ENCODE peak calls at places on chromosomes 1 and 21, in four cellular contexts. One of them, this sample, is unnamed. For H3K4me1, the result is how much of the 10 kb centered on the place peaks cover.

GRCh38 chr1:168842916-168843315 is 113.9 kb upstream of the DPT start:
- DNase-seq in uterus: no peak
- DNase-seq in BE2C: no peak
- DNase-seq in psoas muscle: no peak
- DNase-seq in this sample: no peak

GRCh38 chr1:91071838-91072237 is 50.0 kb upstream of the ZNF644 start:
- DNase-seq in uterus: no peak
- DNase-seq in psoas muscle: no peak
- DNase-seq in BE2C: no peak
- DNase-seq in this sample: no peak

GRCh38 chr1:206909167-206909882 is 12.1 kb downstream of the IL24 start:
- DNase-seq in BE2C: peak
- DNase-seq in psoas muscle: peak
- DNase-seq in uterus: peak
- DNase-seq in this sample: peak

GRCh38 chr1:181356505-181357340 is 126.6 kb upstream of the CACNA1E start:
- DNase-seq in BE2C: no peak
- DNase-seq in uterus: no peak
- DNase-seq in psoas muscle: no peak
- DNase-seq in this sample: no peak

GRCh38 chr1:27571439-27572018 is 32.4 kb downstream of the AHDC1 start:
- DNase-seq in uterus: peak
- DNase-seq in psoas muscle: no peak
- DNase-seq in BE2C: no peak
- DNase-seq in this sample: no peak

GRCh38 chr21:41641510-41641815 is 125.4 kb downstream of the RIPK4 start:
- DNase-seq in psoas muscle: no peak
- DNase-seq in BE2C: no peak
- DNase-seq in uterus: no peak
- DNase-seq in this sample: peak

GRCh38 chr1:147264158-147264768 is 21.8 kb downstream of the CHD1L start:
- DNase-seq in psoas muscle: no peak
- DNase-seq in uterus: no peak
- DNase-seq in BE2C: no peak
- DNase-seq in this sample: no peak

GRCh38 chr1:216691710-216692109 is 31.5 kb downstream of the ESRRG start:
- DNase-seq in uterus: no peak
- DNase-seq in BE2C: no peak
- DNase-seq in psoas muscle: no peak
- DNase-seq in this sample: no peak

GRCh38 chr1:40738831-40739230 is 44.8 kb upstream of the KCNQ4 start:
- DNase-seq in BE2C: no peak
- DNase-seq in uterus: no peak
- DNase-seq in psoas muscle: no peak
- DNase-seq in this sample: no peak

GRCh38 chr1:227654431-227654830 is 80.7 kb downstream of the JMJD4 start:
- DNase-seq in uterus: no peak
- DNase-seq in psoas muscle: no peak
- DNase-seq in BE2C: no peak
- DNase-seq in this sample: no peak

GRCh38 chr1:119651133-119651532 is 3.1 kb upstream of the ZNF697 start:
- DNase-seq in uterus: no peak
- DNase-seq in psoas muscle: no peak
- DNase-seq in BE2C: no peak
- DNase-seq in this sample: no peak

GRCh38 chr1:36160949-36161485 is 5.1 kb downstream of the MAP7D1 start:
- DNase-seq in BE2C: no peak
- DNase-seq in uterus: peak
- DNase-seq in psoas muscle: peak
- DNase-seq in this sample: peak

GRCh38 chr21:41659791-41660560 is 106.9 kb downstream of the RIPK4 start:
- DNase-seq in uterus: no peak
- DNase-seq in BE2C: no peak
- DNase-seq in psoas muscle: peak
- DNase-seq in this sample: no peak

DNA sequence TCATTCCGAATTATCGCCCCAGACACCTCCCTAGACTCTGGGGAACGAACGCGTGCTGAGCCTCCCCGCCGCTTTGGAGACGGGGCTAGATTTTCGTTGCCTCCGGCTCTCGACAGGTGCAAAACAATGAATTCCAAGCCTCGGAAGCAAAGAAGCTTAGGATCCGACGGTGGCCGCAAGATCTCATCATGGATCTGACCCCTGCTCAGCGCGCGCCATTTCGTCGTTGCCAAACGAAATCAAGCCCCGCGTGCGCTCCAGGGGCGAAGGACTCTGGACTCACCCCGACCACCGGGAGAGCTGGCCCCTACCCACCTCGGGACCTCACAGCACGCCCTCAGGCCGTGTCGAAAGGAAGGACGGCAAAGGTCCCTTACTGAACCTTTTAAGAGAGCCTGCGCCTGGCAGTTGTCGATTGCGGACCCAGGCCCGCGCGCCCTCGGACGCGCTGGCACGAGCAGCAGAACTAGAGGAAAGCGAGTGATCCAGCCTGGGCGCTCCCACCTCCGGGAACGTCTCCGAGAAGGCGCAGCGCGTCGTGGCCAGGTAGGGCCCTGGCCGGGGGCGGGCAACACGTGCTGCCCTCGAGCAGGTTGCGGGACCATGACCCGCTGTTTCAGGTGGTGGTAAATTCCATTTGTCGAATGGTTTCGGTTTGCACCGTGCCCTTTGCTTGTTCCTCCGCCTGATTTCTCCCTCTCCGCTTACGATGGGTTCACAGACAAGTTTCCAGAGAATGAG is 1.6 kb upstream of the RUNX3 start:
- DNase-seq in psoas muscle: no peak
- DNase-seq in uterus: no peak
- DNase-seq in BE2C: no peak
- DNase-seq in this sample: no peak
- H3K4me1 ChIP-seq in psoas muscle: under half
- H3K4me1 ChIP-seq in uterus: under half
- H3K4me1 ChIP-seq in BE2C: under half
- H3K4me1 ChIP-seq in this sample: under half

GRCh38 chr1:39130297-39130696 is 74.2 kb upstream of the MACF1 start:
- DNase-seq in BE2C: no peak
- DNase-seq in uterus: no peak
- DNase-seq in psoas muscle: no peak
- DNase-seq in this sample: peak
- H3K4me1 ChIP-seq in BE2C: under half
- H3K4me1 ChIP-seq in uterus: under half
- H3K4me1 ChIP-seq in psoas muscle: half or more
- H3K4me1 ChIP-seq in this sample: under half

DNA sequence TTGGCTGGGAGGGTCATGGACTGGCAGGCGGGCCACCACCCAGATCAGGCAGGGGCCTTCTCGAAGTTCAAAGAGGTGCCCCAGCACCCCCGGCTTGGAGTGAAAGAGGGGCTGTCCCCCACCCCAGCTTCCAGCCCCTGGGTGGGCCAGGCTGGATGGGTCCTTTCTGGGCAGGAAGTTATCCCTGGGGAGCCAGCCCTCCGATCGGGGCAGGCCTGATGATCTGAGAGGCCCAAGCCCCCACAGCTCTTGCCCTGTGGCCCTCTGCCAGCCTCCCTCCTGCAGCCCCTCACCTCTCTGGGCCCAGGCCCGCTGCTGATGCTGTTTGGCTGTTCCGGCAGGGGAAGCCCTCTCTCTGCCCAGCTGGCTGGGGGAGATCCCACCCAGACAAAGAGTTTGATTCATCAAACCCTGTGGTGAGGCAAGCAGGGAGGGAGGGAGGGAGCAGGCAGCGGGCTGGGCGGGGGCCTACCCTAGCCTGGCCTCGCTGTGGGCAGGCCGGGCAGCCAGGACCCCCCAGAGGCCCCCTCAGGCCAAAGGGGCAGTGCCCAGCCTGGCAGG is 2.5 kb downstream of the ARHGEF19 start:
- DNase-seq in BE2C: no peak
- DNase-seq in psoas muscle: no peak
- DNase-seq in uterus: no peak
- DNase-seq in this sample: no peak
- H3K4me1 ChIP-seq in BE2C: under half
- H3K4me1 ChIP-seq in psoas muscle: under half
- H3K4me1 ChIP-seq in uterus: under half
- H3K4me1 ChIP-seq in this sample: under half

GRCh38 chr21:21807598-21807903 is 809.3 kb downstream of the NCAM2 start:
- DNase-seq in psoas muscle: no peak
- DNase-seq in uterus: no peak
- DNase-seq in BE2C: peak
- DNase-seq in this sample: no peak

GRCh38 chr21:21801921-21802320 is 803.7 kb downstream of the NCAM2 start:
- DNase-seq in psoas muscle: no peak
- DNase-seq in uterus: no peak
- DNase-seq in BE2C: no peak
- DNase-seq in this sample: no peak

DNA sequence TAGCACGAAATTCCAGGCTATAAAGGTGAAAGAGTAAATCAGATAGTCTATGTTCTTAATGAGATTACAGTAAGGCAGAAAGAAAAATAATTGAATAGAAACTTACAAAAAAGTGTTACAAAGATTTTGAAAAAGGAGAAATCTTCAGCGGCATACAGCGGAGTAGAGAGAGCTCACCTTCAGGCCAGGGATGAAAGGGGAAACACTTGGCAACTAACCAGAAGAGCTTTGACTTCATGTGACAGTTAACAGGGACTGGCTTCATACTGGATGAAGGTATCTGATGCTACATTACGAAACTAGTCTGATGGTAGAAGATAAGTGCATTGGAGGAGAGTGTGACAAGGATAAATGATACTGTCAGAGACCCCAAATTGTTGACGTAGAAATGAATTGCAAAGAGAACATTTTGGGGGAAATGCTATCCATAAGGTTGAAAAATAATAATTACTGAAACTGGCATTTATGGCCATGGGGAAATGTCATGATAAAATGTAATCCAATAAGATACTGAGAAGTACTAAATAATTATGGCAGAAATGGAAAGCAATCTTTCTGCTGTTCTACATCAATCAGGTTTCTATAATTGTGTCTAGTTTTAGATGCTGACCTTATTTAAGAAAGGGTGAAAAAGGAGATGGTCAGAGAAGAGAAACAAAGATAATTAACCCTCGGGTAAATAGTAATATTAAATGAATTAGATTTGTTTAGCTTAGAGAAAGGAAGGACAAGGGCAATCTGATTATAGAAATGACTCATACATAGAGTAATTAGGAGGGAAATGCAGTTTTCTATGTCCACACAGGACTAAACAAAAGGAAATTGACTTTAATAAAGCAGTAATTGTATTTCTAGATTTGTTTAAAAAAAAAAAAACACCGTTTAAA is 808.7 kb downstream of the NCAM2 start:
- DNase-seq in BE2C: peak
- DNase-seq in psoas muscle: no peak
- DNase-seq in uterus: no peak
- DNase-seq in this sample: no peak
- H3K4me1 ChIP-seq in BE2C: under half
- H3K4me1 ChIP-seq in psoas muscle: under half
- H3K4me1 ChIP-seq in uterus: under half
- H3K4me1 ChIP-seq in this sample: under half

DNA sequence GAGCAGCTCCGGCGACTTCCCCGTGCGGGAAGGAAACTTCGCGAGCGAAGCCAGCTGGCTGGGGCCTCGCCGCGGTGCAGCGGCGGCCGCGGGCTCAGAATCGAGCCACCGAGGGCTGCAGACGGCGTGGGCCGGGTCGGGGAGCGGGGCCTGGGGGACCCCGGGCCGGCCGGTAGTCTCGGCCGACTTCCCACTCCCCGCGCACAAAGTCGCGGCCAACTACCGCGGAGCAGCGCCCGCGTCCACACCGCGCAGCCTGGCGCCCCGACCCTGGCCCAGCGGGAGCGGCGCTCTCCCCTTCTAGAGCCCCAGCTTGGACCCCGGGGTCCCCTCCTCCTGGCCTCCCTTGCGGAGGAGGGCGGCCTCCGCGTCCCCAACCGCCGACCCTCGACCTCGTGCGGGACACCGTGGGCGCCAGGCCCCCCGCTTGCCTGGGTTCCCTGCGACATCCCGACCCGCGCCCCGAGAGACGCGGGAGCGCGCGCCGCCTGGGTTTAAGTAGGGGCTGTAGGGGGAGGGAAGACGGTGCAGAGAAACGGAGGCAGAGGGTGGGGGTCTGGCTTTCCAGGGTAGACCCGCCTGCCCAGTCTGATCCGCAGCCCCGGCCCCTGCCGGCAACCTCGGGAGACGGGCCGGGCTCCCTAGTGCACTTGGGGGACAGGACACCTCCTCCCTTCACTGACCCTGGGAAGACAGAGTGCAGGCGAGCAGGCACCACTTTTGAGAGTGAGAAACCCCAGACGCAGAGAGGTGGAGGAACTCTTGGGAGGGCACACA is 4.7 kb downstream of the PRDM16 start:
- DNase-seq in psoas muscle: no peak
- DNase-seq in BE2C: no peak
- DNase-seq in uterus: no peak
- DNase-seq in this sample: no peak
- H3K4me1 ChIP-seq in psoas muscle: under half
- H3K4me1 ChIP-seq in BE2C: under half
- H3K4me1 ChIP-seq in uterus: under half
- H3K4me1 ChIP-seq in this sample: under half

GRCh38 chr21:38819719-38820147 is 14.0 kb downstream of the ETS2 start:
- DNase-seq in BE2C: no peak
- DNase-seq in uterus: no peak
- DNase-seq in psoas muscle: no peak
- DNase-seq in this sample: peak
- H3K4me1 ChIP-seq in BE2C: under half
- H3K4me1 ChIP-seq in uterus: under half
- H3K4me1 ChIP-seq in psoas muscle: under half
- H3K4me1 ChIP-seq in this sample: half or more

This sample was measured in SJSA1.